ENCODE peak calls at places on chromosomes 4 and X, in five cellular contexts. U is PC-3, A is fibroblast of mammary gland, K is esophagus muscularis mucosa, T is omental fat pad. R is an unnamed sample.

GRCh38 chr4:182089326-182089725 is 153.9 kb upstream of the TENM3 start:
- DNase-seq in U (peak), A (peak), K (no peak), T (no peak), R (peak)

GRCh38 chr4:169159614-169160013 is 111.1 kb downstream of the SH3RF1 start:
- DNase-seq in U (peak), A (peak), K (no peak), T (no peak), R (no peak)

GRCh38 chr4:138595731-138596465 is 353.7 kb upstream of the SLC7A11 start:
- DNase-seq in U (no peak), A (peak), K (no peak), T (no peak), R (no peak)

GRCh38 chrX:80335062-80335830 is 85.0 kb upstream of the TENT5D start:
- DNase-seq in U (peak), A (peak), K (no peak), T (no peak), R (no peak)

GRCh38 chrX:133852837-133853236 is 132.6 kb downstream of the GPC3 start:
- DNase-seq in U (no peak), A (no peak), K (no peak), T (no peak), R (no peak)

GRCh38 chr4:15118281-15118680 is 116.0 kb downstream of the CPEB2 start:
- DNase-seq in U (no peak), A (no peak), K (no peak), T (no peak), R (no peak)

GRCh38 chr4:74932832-74933561 is at the start of gene PARM1:
- DNase-seq in U (peak), A (peak), K (peak), T (peak), R (peak)

GRCh38 chr4:24675723-24676122 is 91.4 kb upstream of the DHX15 start:
- DNase-seq in U (no peak), A (no peak), K (no peak), T (no peak), R (no peak)

GRCh38 chrX:51420610-51421009 is 75.8 kb downstream of the NUDT11 start:
- DNase-seq in U (peak), A (peak), K (no peak), T (no peak), R (no peak)

GRCh38 chr4:118927976-118928375 is 39.3 kb downstream of the SYNPO2 start:
- DNase-seq in U (no peak), A (no peak), K (no peak), T (no peak), R (no peak)

GRCh38 chr4:55397521-55398321 is 2.0 kb downstream of the TMEM165 start:
- DNase-seq in U (peak), A (peak), K (no peak), T (no peak), R (no peak)

GRCh38 chr4:27176881-27177280 is 316.2 kb downstream of the STIM2 start:
- DNase-seq in U (no peak), A (no peak), K (no peak), T (no peak), R (no peak)

GRCh38 chrX:47828984-47829383 is 7.7 kb upstream of the ZNF81 start:
- DNase-seq in U (no peak), A (peak), K (no peak), T (no peak), R (no peak)

GRCh38 chrX:144293229-144293628 is 409.4 kb downstream of the UBE2NL start:
- DNase-seq in U (peak), A (no peak), K (no peak), T (no peak), R (no peak)

GRCh38 chrX:119147486-119147885 is 19.9 kb upstream of the KIAA1210 start:
- DNase-seq in U (no peak), A (no peak), K (no peak), T (no peak), R (no peak)

GRCh38 chr4:115720611-115721010 is 607.2 kb upstream of the NDST4 start:
- DNase-seq in U (peak), A (no peak), K (no peak), T (no peak), R (no peak)

GRCh38 chrX:140090800-140091275 is 125.5 kb upstream of the CXorf66 start:
- DNase-seq in U (no peak), A (no peak), K (no peak), T (no peak), R (no peak)

GRCh38 chr4:7816771-7817170 is 122.9 kb downstream of the AFAP1 start:
- DNase-seq in U (peak), A (no peak), K (no peak), T (no peak), R (no peak)

GRCh38 chrX:10109695-10110094 is 47.1 kb upstream of the CLCN4 start:
- DNase-seq in U (no peak), A (no peak), K (no peak), T (no peak), R (peak)

GRCh38 chr4:88690355-88690754 is 7.3 kb downstream of the NAP1L5 start:
- DNase-seq in U (peak), A (peak), K (no peak), T (no peak), R (no peak)

GRCh38 chr4:26594371-26594770 is 10.5 kb downstream of the TBC1D19 start:
- DNase-seq in U (no peak), A (no peak), K (no peak), T (no peak), R (no peak)

GRCh38 chr4:128751354-128751753 is 58.1 kb upstream of the JADE1 start:
- DNase-seq in U (no peak), A (no peak), K (no peak), T (no peak), R (no peak)

GRCh38 chr4:20844311-20844710 is 144.1 kb downstream of the PACRGL start:
- DNase-seq in U (no peak), A (no peak), K (no peak), T (no peak), R (no peak)

GRCh38 chrX:115719171-115719570 is 158.2 kb downstream of the PLS3 start:
- DNase-seq in U (no peak), A (no peak), K (no peak), T (no peak), R (no peak)

GRCh38 chr4:139872274-139872673 is 206.7 kb downstream of the MGST2 start:
- DNase-seq in U (peak), A (peak), K (no peak), T (no peak), R (no peak)

GRCh38 chrX:83260288-83260687 is 247.8 kb upstream of the POU3F4 start:
- DNase-seq in U (no peak), A (no peak), K (no peak), T (no peak), R (no peak)

GRCh38 chr4:140116442-140117104 is 37.4 kb downstream of the MAML3 start:
- DNase-seq in U (peak), A (no peak), K (no peak), T (no peak), R (no peak)

GRCh38 chr4:52910115-52910514 is 48.0 kb downstream of the RASL11B start:
- DNase-seq in U (no peak), A (no peak), K (no peak), T (no peak), R (no peak)

GRCh38 chrX:18886005-18886343 is 97.9 kb downstream of the PHKA2 start:
- DNase-seq in U (no peak), A (no peak), K (no peak), T (no peak), R (no peak)

GRCh38 chrX:9992061-9992460 is 24.9 kb downstream of the CLDN34 start:
- DNase-seq in U (no peak), A (no peak), K (no peak), T (no peak), R (no peak)

GRCh38 chrX:115373308-115373707 is 83.8 kb downstream of the LUZP4 start:
- DNase-seq in U (no peak), A (no peak), K (no peak), T (no peak), R (no peak)

GRCh38 chr4:8318509-8318908 is 49.0 kb downstream of the HTRA3 start:
- DNase-seq in U (no peak), A (no peak), K (no peak), T (no peak), R (no peak)

GRCh38 chr4:138535316-138535715 is 293.2 kb upstream of the SLC7A11 start:
- DNase-seq in U (no peak), A (no peak), K (no peak), T (no peak), R (no peak)

GRCh38 chr4:182325848-182326255 is 82.7 kb downstream of the TENM3 start:
- DNase-seq in U (no peak), A (no peak), K (no peak), T (no peak), R (no peak)

GRCh38 chrX:12383196-12383595 is 244.9 kb downstream of the FRMPD4 start:
- DNase-seq in U (peak), A (no peak), K (no peak), T (no peak), R (no peak)
- TF ChIP-seq CTCF in U (peak), A (peak), K (no peak), T (no peak), R (peak)

GRCh38 chr4:47373174-47373573 is 90.3 kb downstream of the COMMD8 start:
- DNase-seq in U (no peak), A (no peak), K (no peak), T (no peak), R (no peak)

GRCh38 chr4:47373729-47374128 is 89.8 kb downstream of the COMMD8 start:
- DNase-seq in U (no peak), A (no peak), K (no peak), T (no peak), R (no peak)

GRCh38 chr4:47368211-47368610 is 95.3 kb downstream of the COMMD8 start:
- DNase-seq in U (no peak), A (no peak), K (no peak), T (no peak), R (no peak)

GRCh38 chr4:47372561-47372960 is 90.9 kb downstream of the COMMD8 start:
- DNase-seq in U (no peak), A (no peak), K (no peak), T (no peak), R (no peak)

DNA sequence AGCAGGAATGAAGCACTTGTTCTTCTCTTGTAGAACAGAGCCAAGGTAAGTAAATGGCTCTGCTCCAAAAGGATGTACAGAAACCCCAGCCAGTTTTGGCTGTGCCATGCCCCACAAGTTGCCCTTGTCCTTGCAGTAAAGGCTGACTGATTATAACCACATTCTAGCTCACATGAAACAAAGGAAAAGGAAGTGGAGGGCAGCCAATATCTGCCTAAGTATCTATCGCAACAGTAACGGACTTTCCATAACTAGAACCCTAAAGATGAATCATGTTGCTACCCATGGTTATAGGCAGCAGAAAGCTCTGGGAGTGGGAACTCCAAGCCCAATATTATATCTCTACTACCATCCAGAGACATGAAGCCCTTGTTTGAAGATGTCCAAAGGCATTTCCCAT is 95.7 kb downstream of the COMMD8 start:
- DNase-seq in U (no peak), A (no peak), K (no peak), T (no peak), R (no peak)
- TF ChIP-seq CTCF in U (no peak), A (no peak), K (no peak), T (no peak), R (no peak)

DNA sequence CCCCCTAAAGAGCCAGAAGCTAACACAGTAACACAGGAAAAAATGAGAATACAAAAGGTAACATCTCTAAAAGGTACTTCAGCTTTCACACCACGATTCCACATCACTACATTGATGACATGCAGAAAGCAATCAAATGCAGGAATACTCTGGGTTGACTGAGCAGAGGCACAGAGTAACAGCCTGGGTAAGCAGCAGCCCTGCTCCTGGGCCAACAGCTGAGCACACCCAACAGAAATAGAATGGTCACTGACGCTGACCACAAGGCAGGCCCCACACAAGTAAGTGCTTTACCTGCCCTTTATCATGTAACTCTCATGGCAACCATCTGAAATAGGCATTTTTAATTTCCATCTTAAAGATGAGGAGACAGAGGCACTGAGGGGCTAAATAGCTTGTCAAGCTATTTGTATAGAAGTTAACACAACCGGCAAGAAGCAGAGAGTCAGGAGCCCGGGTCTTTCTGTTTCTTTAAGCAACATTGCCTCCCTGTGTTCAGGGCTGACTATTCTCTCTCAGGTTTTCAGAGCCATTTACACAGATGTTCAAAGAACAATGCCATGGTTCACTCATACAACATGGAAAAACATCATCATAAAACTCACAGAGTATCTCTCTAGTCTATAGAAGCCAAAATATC is 168.9 kb downstream of the ZNF674 start:
- DNase-seq in U (peak), A (peak), K (no peak), T (no peak), R (peak)
- TF ChIP-seq CTCF in U (peak), A (peak), K (peak), T (no peak), R (peak)

GRCh38 chr4:84238247-84239090 is 260.6 kb downstream of the NKX6-1 start:
- DNase-seq in U (peak), A (peak), K (no peak), T (no peak), R (no peak)
- TF ChIP-seq CTCF in U (peak), A (peak), K (peak), T (no peak), R (no peak)

DNA sequence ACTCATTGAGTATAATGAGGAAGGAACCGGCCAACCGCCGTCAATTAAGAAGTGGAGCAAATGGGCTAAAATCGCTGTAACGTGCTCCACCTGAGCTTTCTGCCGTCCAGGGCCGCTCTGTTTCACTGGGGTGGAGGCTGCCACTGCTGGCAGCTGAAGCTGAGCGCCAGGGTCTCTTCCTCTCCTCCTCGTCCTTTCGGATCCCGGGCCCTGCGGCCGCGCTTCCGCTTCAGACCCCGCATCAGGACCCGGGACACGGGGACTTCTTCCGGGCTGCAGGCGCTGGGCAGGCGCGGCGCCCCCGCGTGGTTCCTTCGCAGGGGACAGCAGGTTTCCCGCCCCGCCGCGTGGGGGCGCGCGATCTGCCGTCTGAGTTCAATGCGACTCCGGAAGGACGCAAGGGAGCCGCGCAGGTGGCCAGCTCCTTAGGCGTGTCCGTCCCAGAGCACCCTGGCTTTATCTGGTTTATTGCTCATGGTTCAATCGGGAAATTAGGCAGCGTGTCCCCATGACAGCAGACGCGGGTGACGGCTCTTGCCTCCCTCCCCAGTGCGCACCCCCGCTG is 519.8 kb downstream of the TRIML1 start:
- DNase-seq in U (no peak), A (no peak), K (no peak), T (no peak), R (no peak)
- TF ChIP-seq CTCF in U (no peak), A (no peak), K (no peak), T (no peak), R (no peak)

DNA sequence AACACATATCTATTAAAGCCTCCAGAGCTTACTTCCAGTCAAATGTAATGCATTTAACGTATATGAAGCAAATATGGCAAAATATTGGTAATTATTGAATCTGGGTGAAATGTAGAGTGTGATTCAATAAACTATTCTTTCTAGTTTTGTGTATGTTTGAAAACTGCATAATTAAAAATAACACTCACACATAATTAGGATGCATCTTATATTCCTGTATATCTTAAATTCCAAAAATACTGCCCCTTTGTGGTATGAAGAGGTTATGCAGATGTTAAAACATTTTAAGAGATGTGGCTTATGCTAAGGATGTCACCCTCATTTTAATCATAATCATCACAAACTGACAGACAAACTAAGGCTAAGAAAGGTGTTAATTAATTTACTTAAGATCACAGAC is 182.9 kb downstream of the COX18 start:
- DNase-seq in U (peak), A (peak), K (no peak), T (no peak), R (no peak)
- TF ChIP-seq CTCF in U (peak), A (peak), K (no peak), T (no peak), R (peak)

GRCh38 chrX:6363193-6363592 is 134.5 kb upstream of the NLGN4X start:
- DNase-seq in U (no peak), A (no peak), K (no peak), T (no peak), R (no peak)
- TF ChIP-seq CTCF in U (no peak), A (no peak), K (no peak), T (no peak), R (no peak)

R was measured in GM13977.